ENCODE peak calls at places on chromosome 15, in four cellular contexts. One of them, this sample, is unnamed.

GRCh38 chr15:74511583-74511982 is 29.4 kb upstream of the ARID3B start:
- DNase-seq in tibial artery: no peak
- DNase-seq in heart left ventricle: no peak
- DNase-seq in progenitor cell of endocrine pancreas: no peak
- DNase-seq in this sample: no peak

GRCh38 chr15:39793923-39794322 is 11.3 kb upstream of the FSIP1 start:
- DNase-seq in progenitor cell of endocrine pancreas: no peak
- DNase-seq in tibial artery: no peak
- DNase-seq in heart left ventricle: no peak
- DNase-seq in this sample: no peak

GRCh38 chr15:70252056-70252935 is 154.6 kb upstream of the TLE3 start:
- DNase-seq in tibial artery: no peak
- DNase-seq in heart left ventricle: no peak
- DNase-seq in progenitor cell of endocrine pancreas: no peak
- DNase-seq in this sample: no peak

GRCh38 chr15:46892621-46893160 is 824.6 kb upstream of the SEMA6D start:
- DNase-seq in tibial artery: no peak
- DNase-seq in heart left ventricle: no peak
- DNase-seq in progenitor cell of endocrine pancreas: no peak
- DNase-seq in this sample: no peak

GRCh38 chr15:40754574-40754882 is 526 bp downstream of the RMDN3 start:
- DNase-seq in tibial artery: no peak
- DNase-seq in progenitor cell of endocrine pancreas: no peak
- DNase-seq in heart left ventricle: peak
- DNase-seq in this sample: no peak

GRCh38 chr15:78177447-78177873 is 28.3 kb downstream of the IDH3A start:
- DNase-seq in heart left ventricle: peak
- DNase-seq in progenitor cell of endocrine pancreas: peak
- DNase-seq in tibial artery: no peak
- DNase-seq in this sample: no peak

GRCh38 chr15:53759333-53759975 is at the start of gene WDR72:
- DNase-seq in progenitor cell of endocrine pancreas: peak
- DNase-seq in tibial artery: no peak
- DNase-seq in heart left ventricle: no peak
- DNase-seq in this sample: no peak

GRCh38 chr15:70851889-70852288 is 2.1 kb downstream of the LARP6 start:
- DNase-seq in progenitor cell of endocrine pancreas: no peak
- DNase-seq in heart left ventricle: no peak
- DNase-seq in tibial artery: no peak
- DNase-seq in this sample: no peak

GRCh38 chr15:100200287-100200772 is 141.4 kb downstream of the ADAMTS17 start:
- DNase-seq in tibial artery: no peak
- DNase-seq in progenitor cell of endocrine pancreas: no peak
- DNase-seq in heart left ventricle: no peak
- DNase-seq in this sample: no peak

GRCh38 chr15:87034886-87035285 is 955.2 kb downstream of the AGBL1 start:
- DNase-seq in tibial artery: no peak
- DNase-seq in heart left ventricle: no peak
- DNase-seq in progenitor cell of endocrine pancreas: no peak
- DNase-seq in this sample: no peak

GRCh38 chr15:87031545-87032230 is 952.0 kb downstream of the AGBL1 start:
- DNase-seq in tibial artery: no peak
- DNase-seq in heart left ventricle: no peak
- DNase-seq in progenitor cell of endocrine pancreas: no peak
- DNase-seq in this sample: no peak

GRCh38 chr15:87038404-87038803 is 958.7 kb downstream of the AGBL1 start:
- DNase-seq in tibial artery: no peak
- DNase-seq in progenitor cell of endocrine pancreas: no peak
- DNase-seq in heart left ventricle: no peak
- DNase-seq in this sample: no peak

GRCh38 chr15:87032291-87032690 is 952.6 kb downstream of the AGBL1 start:
- DNase-seq in progenitor cell of endocrine pancreas: no peak
- DNase-seq in tibial artery: no peak
- DNase-seq in heart left ventricle: no peak
- DNase-seq in this sample: no peak

DNA sequence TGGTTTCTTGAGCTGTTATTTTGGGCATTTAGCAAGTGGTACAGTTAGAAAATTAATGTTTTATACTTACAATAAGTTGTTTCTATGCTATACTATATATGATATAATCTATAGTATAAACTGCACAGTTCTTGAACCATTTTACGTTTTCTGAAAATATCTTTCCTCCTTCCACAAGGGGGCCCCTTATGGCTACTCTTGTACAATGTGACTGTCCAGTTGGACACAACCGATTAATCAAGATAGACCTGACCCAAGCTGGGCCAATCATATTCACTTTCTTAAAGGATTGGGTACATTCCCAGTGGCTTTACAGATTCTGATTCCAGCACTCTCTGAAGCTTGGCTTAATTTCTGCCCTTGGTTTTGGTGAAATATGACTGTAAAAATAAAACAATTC is 953.4 kb downstream of the AGBL1 start:
- DNase-seq in tibial artery: no peak
- DNase-seq in progenitor cell of endocrine pancreas: no peak
- DNase-seq in heart left ventricle: no peak
- DNase-seq in this sample: no peak
- TF ChIP-seq CTCF in tibial artery: no peak
- TF ChIP-seq CTCF in progenitor cell of endocrine pancreas: peak
- TF ChIP-seq CTCF in heart left ventricle: no peak
- TF ChIP-seq CTCF in this sample: no peak

GRCh38 chr15:93720607-93721006 is 510.8 kb upstream of the MCTP2 start:
- DNase-seq in progenitor cell of endocrine pancreas: no peak
- DNase-seq in heart left ventricle: no peak
- DNase-seq in tibial artery: no peak
- DNase-seq in this sample: no peak
- TF ChIP-seq CTCF in progenitor cell of endocrine pancreas: no peak
- TF ChIP-seq CTCF in heart left ventricle: no peak
- TF ChIP-seq CTCF in tibial artery: no peak
- TF ChIP-seq CTCF in this sample: no peak

DNA sequence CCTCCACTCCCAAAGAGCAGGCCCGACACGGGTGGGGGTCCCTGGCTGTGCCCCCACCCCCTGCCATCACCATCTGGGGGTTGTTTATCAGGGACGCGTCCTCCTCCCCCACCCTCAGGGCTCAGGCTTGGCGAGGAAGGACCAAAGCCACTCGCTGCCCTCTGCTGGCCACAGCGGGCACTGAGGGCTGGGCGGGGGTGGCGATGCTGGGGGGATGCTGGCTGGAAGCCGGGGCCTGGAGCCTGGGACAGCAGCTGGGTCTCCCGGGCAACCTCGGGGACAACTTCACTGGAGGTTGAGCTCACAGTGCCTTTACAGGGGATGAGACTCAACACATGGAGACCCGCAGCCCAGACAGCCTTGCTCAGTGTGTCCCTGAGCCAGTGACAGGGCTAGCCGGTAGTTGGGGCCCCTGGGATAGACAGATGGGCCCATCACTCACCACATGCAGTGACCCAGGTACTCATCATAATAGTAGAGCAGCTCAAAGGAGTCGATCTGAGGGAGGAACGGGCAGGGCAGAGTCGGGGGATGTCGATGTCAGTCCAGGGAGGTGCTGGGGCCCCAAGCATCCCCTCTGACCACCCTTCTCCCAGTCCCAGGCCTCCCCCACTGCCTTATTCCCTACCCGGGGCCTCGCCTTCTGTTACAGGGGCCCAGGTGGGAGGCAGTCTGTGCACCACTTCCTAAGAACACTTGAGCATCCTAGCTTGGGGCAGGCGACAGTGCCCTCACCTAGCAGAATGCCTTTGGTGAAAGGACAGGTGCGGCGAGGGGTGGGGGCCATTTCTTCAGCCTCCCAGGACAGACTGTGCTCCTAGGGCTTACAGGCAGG is 5.9 kb upstream of the CALML4 start:
- DNase-seq in heart left ventricle: peak
- DNase-seq in tibial artery: peak
- DNase-seq in progenitor cell of endocrine pancreas: peak
- DNase-seq in this sample: no peak
- TF ChIP-seq CTCF in heart left ventricle: peak
- TF ChIP-seq CTCF in tibial artery: peak
- TF ChIP-seq CTCF in progenitor cell of endocrine pancreas: peak
- TF ChIP-seq CTCF in this sample: peak

GRCh38 chr15:84033793-84034553 is 201.6 kb upstream of the GOLGA6L4 start:
- DNase-seq in tibial artery: no peak
- DNase-seq in heart left ventricle: no peak
- DNase-seq in progenitor cell of endocrine pancreas: no peak
- DNase-seq in this sample: no peak

DNA sequence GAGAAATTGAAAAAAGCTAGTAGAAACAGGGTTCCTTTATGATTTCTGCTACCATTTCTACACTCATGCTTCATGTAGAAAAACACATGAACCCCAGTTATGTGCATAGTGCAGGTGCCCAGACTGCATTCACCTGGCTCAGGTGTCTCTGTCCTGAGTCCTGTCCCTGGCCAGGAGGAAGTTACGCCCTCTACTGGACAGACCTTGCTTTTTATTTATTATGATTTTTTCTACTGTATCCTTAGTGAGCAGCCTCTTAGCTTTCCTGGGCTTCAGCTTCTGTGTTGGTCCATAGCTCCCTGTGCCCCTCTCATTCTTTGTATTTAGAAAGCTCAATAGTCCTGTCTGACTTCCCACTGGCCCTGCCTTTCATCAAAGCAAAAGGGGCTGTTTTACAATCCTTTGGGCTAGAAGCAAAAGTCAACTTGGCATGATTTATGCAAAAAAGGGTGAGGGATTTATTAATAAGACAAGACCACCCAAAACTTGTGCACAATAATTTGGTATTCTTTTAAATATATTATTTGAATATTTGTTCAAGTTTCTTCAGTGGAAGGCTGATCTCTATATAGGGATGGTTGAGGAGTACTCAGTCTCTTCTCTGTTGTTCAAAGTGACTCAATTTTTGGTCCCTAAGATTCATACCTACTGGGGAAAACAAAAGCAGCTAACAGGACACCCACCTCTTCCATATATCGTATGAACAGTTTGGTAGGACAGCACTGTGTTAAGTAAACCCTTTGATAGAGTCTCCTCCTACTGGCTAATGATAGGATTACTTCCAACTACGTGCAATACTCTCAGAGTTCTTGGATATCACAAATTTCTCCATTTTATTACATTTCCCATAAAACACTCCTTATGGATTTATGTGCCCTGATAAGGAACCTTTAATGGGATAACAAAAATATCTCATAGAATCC is 200.5 kb upstream of the GOLGA6L4 start:
- DNase-seq in progenitor cell of endocrine pancreas: no peak
- DNase-seq in heart left ventricle: no peak
- DNase-seq in tibial artery: no peak
- DNase-seq in this sample: no peak
- TF ChIP-seq CTCF in progenitor cell of endocrine pancreas: peak
- TF ChIP-seq CTCF in heart left ventricle: peak
- TF ChIP-seq CTCF in tibial artery: peak
- TF ChIP-seq CTCF in this sample: peak